ENCODE peak calls at places on chromosomes 1 and 21, in four cellular contexts. L, H, M and A are unnamed samples.

GRCh38 chr1:2376261-2376741 is 15.1 kb downstream of the MORN1 start:
- DNase-seq in L (no peak), H (no peak), M (no peak), A (no peak)

GRCh38 chr1:199373139-199373538 is 654.4 kb upstream of the NR5A2 start:
- DNase-seq in L (no peak), H (no peak), M (no peak), A (no peak)

GRCh38 chr1:53754484-53755312 is 15.7 kb upstream of the GLIS1 start:
- DNase-seq in L (no peak), H (peak), M (peak), A (peak)

GRCh38 chr1:87358219-87358618 is 29.5 kb downstream of the LMO4 start:
- DNase-seq in L (no peak), H (no peak), M (no peak), A (peak)

GRCh38 chr21:34715518-34715917 is 46.7 kb downstream of the CLIC6 start:
- DNase-seq in L (no peak), H (no peak), M (no peak), A (no peak)

GRCh38 chr1:46246548-46247432 is 773 bp upstream of the RAD54L start:
- DNase-seq in L (peak), H (peak), M (peak), A (peak)

GRCh38 chr1:172902861-172903381 is 147.8 kb downstream of the TNFSF18 start:
- DNase-seq in L (no peak), H (peak), M (no peak), A (peak)

GRCh38 chr21:44583800-44584147 is 3.4 kb upstream of the KRTAP10-5 start:
- DNase-seq in L (no peak), H (no peak), M (no peak), A (no peak)

GRCh38 chr1:55284856-55285255 is 69.7 kb upstream of the USP24 start:
- DNase-seq in L (no peak), H (peak), M (no peak), A (peak)

GRCh38 chr1:111476761-111477309 is 3.1 kb downstream of the C1orf162 start:
- DNase-seq in L (no peak), H (no peak), M (no peak), A (no peak)

GRCh38 chr1:37064059-37064458 is 29.7 kb upstream of the GRIK3 start:
- DNase-seq in L (no peak), H (no peak), M (no peak), A (no peak)

GRCh38 chr1:212559929-212560328 is 48.6 kb upstream of the ATF3 start:
- DNase-seq in L (no peak), H (no peak), M (no peak), A (no peak)

GRCh38 chr1:25239681-25240541 is 7.3 kb downstream of the RSRP1 start:
- DNase-seq in L (peak), H (peak), M (peak), A (peak)

GRCh38 chr21:33266784-33267135 is 593 bp downstream of the IL10RB start:
- DNase-seq in L (no peak), H (no peak), M (peak), A (no peak)

GRCh38 chr1:215719569-215719968 is 152.5 kb downstream of the KCTD3 start:
- DNase-seq in L (no peak), H (peak), M (no peak), A (no peak)

GRCh38 chr21:34536820-34537219 is 24.8 kb upstream of the KCNE1 start:
- DNase-seq in L (no peak), H (peak), M (no peak), A (peak)

GRCh38 chr1:210535796-210536195 is 207.1 kb downstream of the HHAT start:
- DNase-seq in L (peak), H (no peak), M (no peak), A (no peak)

GRCh38 chr21:38646213-38646837 is 148.0 kb upstream of the ERG start:
- DNase-seq in L (no peak), H (peak), M (no peak), A (no peak)

GRCh38 chr1:2942410-2942809 is 78.9 kb upstream of the ACTRT2 start:
- DNase-seq in L (no peak), H (no peak), M (no peak), A (no peak)

GRCh38 chr1:58895082-58895481 is 111.2 kb upstream of the JUN start:
- DNase-seq in L (no peak), H (no peak), M (no peak), A (no peak)

GRCh38 chr1:217734973-217735372 is 103.8 kb downstream of the SPATA17 start:
- DNase-seq in L (no peak), H (no peak), M (no peak), A (no peak)

GRCh38 chr1:87279966-87280535 is 48.6 kb upstream of the LMO4 start:
- DNase-seq in L (no peak), H (peak), M (no peak), A (peak)

GRCh38 chr1:202568466-202569196 is 141.6 kb downstream of the SYT2 start:
- DNase-seq in L (no peak), H (no peak), M (no peak), A (peak)

GRCh38 chr1:109193653-109194590 is 19.8 kb upstream of the SARS1 start:
- DNase-seq in L (no peak), H (no peak), M (peak), A (no peak)

GRCh38 chr1:203148579-203148978 is 21.1 kb downstream of the ADORA1 start:
- DNase-seq in L (no peak), H (no peak), M (no peak), A (no peak)

GRCh38 chr1:210294991-210295773 is 33.5 kb upstream of the HHAT start:
- DNase-seq in L (peak), H (no peak), M (no peak), A (no peak)

GRCh38 chr1:108829498-108829916 is 27.4 kb downstream of the AKNAD1 start:
- DNase-seq in L (peak), H (peak), M (no peak), A (no peak)

GRCh38 chr1:18989956-18990355 is 33.5 kb upstream of the IFFO2 start:
- DNase-seq in L (no peak), H (no peak), M (no peak), A (no peak)

GRCh38 chr1:69827732-69828131 is 260.0 kb downstream of the LRRC7 start:
- DNase-seq in L (no peak), H (no peak), M (no peak), A (no peak)

GRCh38 chr1:200646515-200646914 is 23.2 kb downstream of the DDX59 start:
- DNase-seq in L (no peak), H (no peak), M (no peak), A (no peak)

GRCh38 chr1:66981679-66982078 is 56.9 kb downstream of the MIER1 start:
- DNase-seq in L (no peak), H (peak), M (no peak), A (peak)

GRCh38 chr1:154859151-154859785 is 10.8 kb downstream of the KCNN3 start:
- DNase-seq in L (no peak), H (no peak), M (no peak), A (no peak)

GRCh38 chr1:63622847-63623566 is 29.8 kb downstream of the PGM1 start:
- DNase-seq in L (no peak), H (no peak), M (no peak), A (no peak)

GRCh38 chr1:243974451-243975292 is 76.4 kb upstream of the ZBTB18 start:
- DNase-seq in L (peak), H (peak), M (no peak), A (peak)

DNA sequence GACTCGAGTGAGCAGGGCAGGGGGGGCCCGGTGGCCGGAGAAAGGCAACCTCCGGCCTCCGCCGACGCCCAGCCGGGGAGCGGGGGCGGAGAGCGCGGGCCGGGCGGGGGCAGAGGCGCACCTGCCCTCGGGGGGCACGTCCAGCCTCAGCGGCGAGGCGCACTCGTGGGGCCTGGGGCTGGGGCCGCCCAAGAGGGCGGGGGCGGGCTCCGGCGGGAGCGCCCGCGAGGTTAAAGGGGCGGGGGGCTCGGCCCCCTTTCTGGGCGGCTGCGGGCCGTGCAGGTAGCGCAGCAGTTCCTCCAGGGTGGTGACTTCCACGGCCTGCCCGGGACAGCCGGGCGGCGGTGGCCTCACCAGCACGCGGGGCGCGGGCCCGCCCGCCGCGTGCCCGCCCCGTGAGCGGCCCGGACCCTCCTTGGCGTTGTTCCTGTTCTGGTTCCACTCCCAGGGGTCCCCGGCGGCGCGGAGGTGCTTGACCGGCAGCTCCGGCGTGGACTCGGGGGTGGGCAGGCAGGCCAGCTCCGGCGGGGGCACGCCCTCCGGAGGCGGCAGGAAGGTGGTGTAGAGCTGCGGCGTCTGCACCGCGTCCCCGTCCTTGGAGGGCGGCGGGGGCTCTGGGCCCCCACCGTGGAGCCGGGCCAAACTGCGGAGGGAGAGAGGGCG is 13.6 kb downstream of the SEMA6C start:
- DNase-seq in L (no peak), H (no peak), M (peak), A (no peak)
- H3K4me3 ChIP-seq in L (no peak), H (no peak), M (no peak), A (no peak)

GRCh38 chr1:225811622-225812487 is 1.9 kb downstream of the EPHX1 start:
- DNase-seq in L (no peak), H (no peak), M (peak), A (peak)
- TF ChIP-seq CTCF in L (peak), H (peak), M (peak), A (peak)

GRCh38 chr1:156707027-156707426 is 1.6 kb upstream of the CRABP2 start:
- DNase-seq in L (no peak), H (no peak), M (no peak), A (no peak)

GRCh38 chr1:156705321-156705917 is at the start of gene CRABP2:
- DNase-seq in L (no peak), H (no peak), M (peak), A (peak)

GRCh38 chr1:156705918-156706646 is 699 bp upstream of the CRABP2 start:
- DNase-seq in L (no peak), H (peak), M (peak), A (peak)

GRCh38 chr1:156707486-156708244 is 2.3 kb upstream of the CRABP2 start:
- DNase-seq in L (no peak), H (peak), M (no peak), A (peak)

GRCh38 chr1:156706647-156707008 is 1.2 kb upstream of the CRABP2 start:
- DNase-seq in L (no peak), H (no peak), M (peak), A (peak)
- H3K4me3 ChIP-seq in L (peak), H (no peak), M (peak), A (peak)

GRCh38 chr1:196403803-196404690 is 204.2 kb downstream of the KCNT2 start:
- DNase-seq in L (peak), H (no peak), M (no peak), A (peak)
- TF ChIP-seq CTCF in L (no peak), H (no peak), M (no peak), A (no peak)

GRCh38 chr1:206037521-206037920 is 13.8 kb upstream of the CTSE start:
- DNase-seq in L (no peak), H (no peak), M (no peak), A (no peak)

GRCh38 chr1:206035027-206035426 is 11.3 kb upstream of the CTSE start:
- DNase-seq in L (no peak), H (no peak), M (no peak), A (no peak)

GRCh38 chr1:206040328-206040727 is 12.6 kb upstream of the RHEX start:
- DNase-seq in L (no peak), H (no peak), M (no peak), A (no peak)

GRCh38 chr1:206039046-206039929 is 13.7 kb upstream of the RHEX start:
- DNase-seq in L (no peak), H (no peak), M (no peak), A (no peak)

GRCh38 chr1:206036661-206037455 is 13.2 kb upstream of the CTSE start:
- DNase-seq in L (no peak), H (no peak), M (no peak), A (no peak)
- H3K4me3 ChIP-seq in L (no peak), H (no peak), M (no peak), A (no peak)

DNA sequence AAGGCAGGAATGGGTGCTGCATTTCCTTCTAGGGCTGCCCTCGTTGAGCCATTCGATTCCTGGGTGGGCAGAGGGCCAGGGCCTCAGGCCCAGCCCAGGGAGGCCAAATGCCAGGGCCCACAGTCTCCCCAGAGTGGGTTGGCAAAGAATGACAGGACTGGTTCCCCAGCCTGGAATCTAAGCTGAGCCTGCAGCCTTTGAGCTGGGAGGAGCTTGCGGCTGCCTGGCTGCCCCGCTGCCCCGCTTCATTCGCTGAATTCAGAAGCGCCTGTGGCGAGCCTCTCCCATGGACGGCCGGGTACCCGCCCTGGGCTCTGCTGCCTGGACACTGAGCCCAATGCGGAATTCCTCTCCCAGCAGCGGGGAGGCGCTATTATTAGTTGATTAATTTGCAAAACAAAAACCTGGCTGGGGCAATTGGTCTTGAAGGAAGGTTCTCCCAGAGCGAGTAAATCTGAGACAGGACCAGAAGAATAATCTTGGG is 32.3 kb upstream of the TARDBP start:
- DNase-seq in L (peak), H (peak), M (no peak), A (peak)
- TF ChIP-seq CTCF in L (peak), H (peak), M (peak), A (peak)

GRCh38 chr1:94093996-94094395 is 27.0 kb downstream of the ABCA4 start:
- DNase-seq in L (no peak), H (peak), M (no peak), A (peak)

GRCh38 chr1:94093351-94093750 is 27.6 kb downstream of the ABCA4 start:
- DNase-seq in L (no peak), H (no peak), M (no peak), A (no peak)

GRCh38 chr1:94095744-94096469 is 25.0 kb downstream of the ABCA4 start:
- DNase-seq in L (no peak), H (peak), M (no peak), A (peak)

GRCh38 chr1:94095112-94095637 is 25.8 kb downstream of the ABCA4 start:
- DNase-seq in L (peak), H (peak), M (no peak), A (peak)

DNA sequence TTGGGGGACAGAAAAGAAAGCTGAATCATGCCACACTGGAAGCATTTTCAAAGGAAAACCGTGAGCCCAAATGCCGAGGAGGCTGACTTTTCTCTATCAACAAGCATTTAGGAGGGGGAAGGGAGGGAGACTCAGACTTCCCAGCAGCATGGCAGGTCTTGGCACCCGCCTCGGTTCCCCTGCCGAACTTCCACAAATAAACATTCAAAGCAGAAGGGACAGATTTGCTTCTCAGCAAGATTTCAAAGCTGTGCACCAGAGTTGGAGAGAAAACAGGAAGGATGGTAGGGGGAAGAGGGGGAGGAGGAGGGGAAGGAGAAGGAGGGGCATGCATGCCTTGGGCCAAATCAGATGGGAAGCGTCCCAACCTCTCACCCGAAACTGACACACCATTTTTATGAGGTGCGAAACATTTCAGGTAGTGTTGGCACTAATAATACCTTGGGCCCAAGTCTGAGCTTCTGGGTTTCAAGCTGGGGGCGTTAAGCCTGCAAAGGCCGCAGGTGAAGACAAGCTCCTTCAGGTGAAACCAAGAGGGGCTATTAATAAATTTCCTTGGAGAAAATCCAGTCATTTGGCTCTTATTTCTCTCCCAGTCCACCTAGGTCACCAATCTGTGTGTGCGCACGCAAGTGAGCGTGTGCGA is 26.4 kb downstream of the ABCA4 start:
- DNase-seq in L (no peak), H (peak), M (no peak), A (peak)
- H3K4me3 ChIP-seq in L (no peak), H (no peak), M (no peak), A (no peak)